ENCODE peak calls at places on chromosome 18, in four cellular contexts. Y is NB4, Q is foreskin fibroblast, X is HL-60. D is an unnamed sample.

GRCh38 chr18:77055429-77056310 is 76.9 kb downstream of the MBP start:
- DNase-seq in Y (peak; percentile 73), Q (no peak), X (no peak), D (peak; percentile 59)

GRCh38 chr18:48629730-48630324 is 91.0 kb downstream of the CTIF start:
- DNase-seq in Y (no peak), Q (peak; percentile 99), X (no peak), D (no peak)

GRCh38 chr18:63440897-63441296 is 18.6 kb upstream of the VPS4B start:
- DNase-seq in Y (no peak), Q (no peak), X (no peak), D (peak; percentile 42)

GRCh38 chr18:37435150-37435872 is 130.3 kb downstream of the CELF4 start:
- DNase-seq in Y (no peak), Q (no peak), X (no peak), D (no peak)

GRCh38 chr18:63979409-63979908 is 9.6 kb downstream of the SERPINB8 start:
- DNase-seq in Y (peak; percentile 75), Q (peak; percentile 44), X (peak; percentile 63), D (peak; percentile 61)

GRCh38 chr18:8153887-8154583 is 455.2 kb upstream of the RAB12 start:
- DNase-seq in Y (no peak), Q (peak; percentile 50), X (no peak), D (no peak)

GRCh38 chr18:67145586-67146292 is 370.8 kb downstream of the DSEL start:
- DNase-seq in Y (no peak), Q (no peak), X (no peak), D (no peak)

GRCh38 chr18:25876334-25876979 is 214.0 kb downstream of the SS18 start:
- DNase-seq in Y (no peak), Q (no peak), X (no peak), D (no peak)

GRCh38 chr18:903703-904102 is 968 bp upstream of the ADCYAP1 start:
- DNase-seq in Y (peak; percentile 51), Q (no peak), X (peak; percentile 11), D (peak; percentile 5)

GRCh38 chr18:62523631-62524442 is 1.0 kb downstream of the ZCCHC2 start:
- DNase-seq in Y (peak; percentile 71), Q (peak; percentile 50), X (no peak), D (peak; percentile 72)

GRCh38 chr18:32048507-32049091 is 30.0 kb downstream of the RNF125 start:
- DNase-seq in Y (peak; percentile 94), Q (peak; percentile 3), X (peak; percentile 100), D (peak; percentile 33)

GRCh38 chr18:27847412-27847811 is 329.5 kb downstream of the CDH2 start:
- DNase-seq in Y (no peak), Q (no peak), X (no peak), D (no peak)

GRCh38 chr18:3458952-3459853 is 9.2 kb downstream of the TGIF1 start:
- DNase-seq in Y (no peak), Q (no peak), X (no peak), D (peak; percentile 25)

GRCh38 chr18:52288403-52289004 is 51.5 kb upstream of the DCC start:
- DNase-seq in Y (peak; percentile 19), Q (peak; percentile 4), X (no peak), D (peak; percentile 62)

GRCh38 chr18:26192233-26192632 is 34.0 kb upstream of the TAF4B start:
- DNase-seq in Y (no peak), Q (no peak), X (no peak), D (no peak)

GRCh38 chr18:61187971-61188370 is 145.3 kb upstream of the CDH20 start:
- DNase-seq in Y (no peak), Q (no peak), X (no peak), D (no peak)

GRCh38 chr18:61896767-61897166 is 4.0 kb upstream of the RNF152 start:
- DNase-seq in Y (no peak), Q (peak; percentile 67), X (no peak), D (no peak)

GRCh38 chr18:8373486-8373885 is 235.8 kb upstream of the RAB12 start:
- DNase-seq in Y (no peak), Q (no peak), X (no peak), D (no peak)

GRCh38 chr18:68181956-68182355 is 533.0 kb downstream of the TMX3 start:
- DNase-seq in Y (no peak), Q (peak; percentile 4), X (no peak), D (no peak)

GRCh38 chr18:55685638-55686037 is 97.6 kb upstream of the TCF4 start:
- DNase-seq in Y (no peak), Q (no peak), X (no peak), D (no peak)

GRCh38 chr18:63307555-63308200 is 11.9 kb downstream of the BCL2 start:
- DNase-seq in Y (no peak), Q (no peak), X (no peak), D (no peak)

GRCh38 chr18:3585656-3586509 is 135.9 kb downstream of the TGIF1 start:
- DNase-seq in Y (peak; percentile 86), Q (peak; percentile 77), X (peak; percentile 92), D (peak; percentile 71)

GRCh38 chr18:45423664-45424063 is 191.6 kb upstream of the SLC14A2 start:
- DNase-seq in Y (no peak), Q (no peak), X (no peak), D (no peak)

GRCh38 chr18:1691860-1692259 is 787.2 kb downstream of the ADCYAP1 start:
- DNase-seq in Y (no peak), Q (no peak), X (no peak), D (no peak)

GRCh38 chr18:60684843-60685513 is 312.4 kb upstream of the MC4R start:
- DNase-seq in Y (peak; percentile 37), Q (peak; percentile 3), X (no peak), D (no peak)

GRCh38 chr18:10455726-10456453 is 1.5 kb downstream of the APCDD1 start:
- DNase-seq in Y (no peak), Q (no peak), X (no peak), D (no peak)

GRCh38 chr18:6088432-6088831 is 193.1 kb upstream of the TMEM200C start:
- DNase-seq in Y (no peak), Q (no peak), X (no peak), D (peak; percentile 6)

GRCh38 chr18:47729356-47729755 is 201.1 kb downstream of the SMAD2 start:
- DNase-seq in Y (no peak), Q (no peak), X (no peak), D (no peak)

GRCh38 chr18:33356735-33357134 is 83.8 kb downstream of the CCDC178 start:
- DNase-seq in Y (no peak), Q (no peak), X (no peak), D (no peak)

GRCh38 chr18:55280515-55280914 is 307.5 kb downstream of the TCF4 start:
- DNase-seq in Y (no peak), Q (no peak), X (no peak), D (no peak)

GRCh38 chr18:53603281-53603680 is 621.2 kb downstream of the MBD2 start:
- DNase-seq in Y (no peak), Q (no peak), X (no peak), D (no peak)

GRCh38 chr18:350953-351572 is 83.2 kb upstream of the THOC1 start:
- DNase-seq in Y (no peak), Q (no peak), X (no peak), D (no peak)

DNA sequence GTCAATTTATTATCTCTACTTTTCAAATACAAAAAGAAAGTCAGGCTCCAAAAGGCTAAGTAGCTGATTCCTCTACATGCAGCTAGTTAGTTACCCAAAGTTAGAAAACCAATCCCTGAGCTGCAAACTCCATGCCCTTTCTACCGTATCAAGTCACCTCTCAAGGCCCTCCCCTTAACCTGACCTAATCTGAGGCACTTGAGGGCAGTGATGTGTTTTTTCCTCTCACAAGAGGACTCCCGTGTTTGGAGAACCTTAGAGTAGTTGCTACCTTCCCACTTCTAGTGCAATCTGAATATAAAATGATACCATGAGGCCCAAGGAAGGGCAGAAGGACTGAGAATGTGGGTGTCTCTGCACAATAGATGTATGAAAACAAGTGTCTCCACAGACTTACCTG is 907.9 kb upstream of the CELF4 start:
- DNase-seq in Y (no peak), Q (no peak), X (no peak), D (no peak)
- H3K4me3 ChIP-seq in Y (no peak overlapping the region), Q (no peak overlapping the region), X (no peak overlapping the region), D (no peak overlapping the region)

GRCh38 chr18:78984941-78985784 is 5.5 kb downstream of the SALL3 start:
- DNase-seq in Y (peak; percentile 51), Q (no peak), X (no peak), D (peak; percentile 16)
- TF ChIP-seq CTCF in Y (peak; percentile 23), Q (no peak), X (peak; percentile 59), D (peak; percentile 30)

GRCh38 chr18:11489266-11489899 is 120.0 kb upstream of the SLC35G4 start:
- DNase-seq in Y (no peak), Q (no peak), X (no peak), D (no peak)

GRCh38 chr18:11482271-11482670 is 127.1 kb upstream of the SLC35G4 start:
- DNase-seq in Y (no peak), Q (no peak), X (no peak), D (no peak)

GRCh38 chr18:11494093-11494492 is 115.3 kb upstream of the SLC35G4 start:
- DNase-seq in Y (no peak), Q (no peak), X (no peak), D (no peak)

GRCh38 chr18:11487390-11487789 is 122.0 kb upstream of the SLC35G4 start:
- DNase-seq in Y (no peak), Q (no peak), X (no peak), D (no peak)

GRCh38 chr18:11488175-11488574 is 121.2 kb upstream of the SLC35G4 start:
- DNase-seq in Y (no peak), Q (no peak), X (no peak), D (no peak)
- H3K4me3 ChIP-seq in Y (no peak overlapping the region), Q (no peak overlapping the region), X (no peak overlapping the region), D (no peak overlapping the region)

DNA sequence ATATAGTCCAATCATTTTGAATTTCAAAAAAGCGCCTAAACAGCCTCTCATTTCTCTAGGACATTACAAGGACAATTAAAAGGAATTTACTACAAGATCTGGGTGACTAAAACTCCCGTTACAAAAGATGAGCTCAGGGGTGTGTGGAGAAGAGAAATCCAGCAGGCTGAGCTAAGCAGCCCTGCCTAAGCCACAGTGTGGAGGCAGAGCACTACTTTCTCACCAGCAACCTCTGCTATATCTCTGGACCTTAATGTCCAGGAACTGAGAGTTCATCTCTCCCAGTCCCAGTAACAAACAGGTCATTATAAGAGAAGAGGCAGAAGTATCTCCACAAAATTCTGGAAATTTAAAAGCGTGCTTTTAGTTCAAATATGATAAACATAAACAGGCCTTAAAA is 18.9 kb upstream of the ANKRD62 start:
- DNase-seq in Y (no peak), Q (no peak), X (no peak), D (no peak)
- TF ChIP-seq CTCF in Y (no peak), Q (no peak), X (no peak), D (no peak)

DNA sequence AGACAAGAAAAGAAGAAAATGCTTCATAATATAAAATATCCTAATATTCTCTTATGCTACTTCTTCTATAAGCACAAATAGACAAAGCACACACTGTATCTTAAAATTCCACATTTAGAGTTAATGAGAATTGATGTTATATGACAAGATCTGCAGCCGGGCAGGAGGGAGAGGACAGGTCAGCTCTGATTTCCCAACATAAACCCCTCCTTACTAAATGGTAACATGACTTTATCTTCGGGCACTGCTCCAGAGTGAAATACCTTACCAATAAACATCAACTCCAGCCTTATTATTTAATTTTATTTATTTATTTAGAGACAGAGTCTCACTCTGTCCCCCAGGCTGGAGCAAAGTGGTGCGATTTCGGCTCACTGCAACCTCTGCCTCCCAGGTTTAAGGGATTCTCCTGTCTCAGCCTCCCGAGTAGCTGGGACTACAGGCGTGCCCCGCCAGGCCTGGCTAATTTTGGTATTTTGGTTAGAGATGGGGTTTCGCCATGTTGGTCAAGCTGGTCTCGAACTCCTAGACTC is 1.8 kb downstream of the CYB5A start:
- DNase-seq in Y (no peak), Q (no peak), X (no peak), D (no peak)
- H3K4me3 ChIP-seq in Y (no peak overlapping the region), Q (no peak overlapping the region), X (no peak overlapping the region), D (no peak overlapping the region)

D was measured in GM12865.